ENCODE peak calls at places on chromosomes 7 and 10, in four cellular contexts. One of them, this sample, is unnamed.
A peak's percentile ranks its signal among the peaks of the same experiment; 100 is the strongest.

GRCh38 chr10:14879055-14879800 is 562 bp downstream of the SUV39H2 start:
- DNase-seq in amygdala: peak; percentile 31
- DNase-seq in fibroblast of gingiva: peak; percentile 2
- DNase-seq in stimulated activated CD4-positive, alpha-beta T cell treated with anti-CD3 and anti-CD28 coated beads, Interleukin-1b, Interleukin-23, amount 100 ng/mL, for 1 hour: no peak
- DNase-seq in this sample: no peak

GRCh38 chr7:120583835-120584586 is 273.9 kb downstream of the TSPAN12 start:
- DNase-seq in amygdala: no peak
- DNase-seq in fibroblast of gingiva: peak; percentile 59
- DNase-seq in stimulated activated CD4-positive, alpha-beta T cell treated with anti-CD3 and anti-CD28 coated beads, Interleukin-1b, Interleukin-23, amount 100 ng/mL, for 1 hour: no peak
- DNase-seq in this sample: no peak

GRCh38 chr10:66836057-66836456 is 89.8 kb upstream of the LRRTM3 start:
- DNase-seq in amygdala: no peak
- DNase-seq in fibroblast of gingiva: no peak
- DNase-seq in stimulated activated CD4-positive, alpha-beta T cell treated with anti-CD3 and anti-CD28 coated beads, Interleukin-1b, Interleukin-23, amount 100 ng/mL, for 1 hour: no peak
- DNase-seq in this sample: no peak

GRCh38 chr7:80722596-80723141 is 84.2 kb downstream of the CD36 start:
- DNase-seq in amygdala: no peak
- DNase-seq in fibroblast of gingiva: peak; percentile 99
- DNase-seq in stimulated activated CD4-positive, alpha-beta T cell treated with anti-CD3 and anti-CD28 coated beads, Interleukin-1b, Interleukin-23, amount 100 ng/mL, for 1 hour: no peak
- DNase-seq in this sample: no peak

GRCh38 chr7:132393789-132394261 is 182.4 kb downstream of the PLXNA4 start:
- DNase-seq in amygdala: no peak
- DNase-seq in fibroblast of gingiva: peak; percentile 38
- DNase-seq in stimulated activated CD4-positive, alpha-beta T cell treated with anti-CD3 and anti-CD28 coated beads, Interleukin-1b, Interleukin-23, amount 100 ng/mL, for 1 hour: no peak
- DNase-seq in this sample: no peak

GRCh38 chr7:25949672-25950487 is 202.1 kb upstream of the NFE2L3 start:
- DNase-seq in amygdala: no peak
- DNase-seq in fibroblast of gingiva: no peak
- DNase-seq in stimulated activated CD4-positive, alpha-beta T cell treated with anti-CD3 and anti-CD28 coated beads, Interleukin-1b, Interleukin-23, amount 100 ng/mL, for 1 hour: no peak
- DNase-seq in this sample: no peak

GRCh38 chr10:33559105-33559504 is 224.6 kb upstream of the NRP1 start:
- DNase-seq in amygdala: no peak
- DNase-seq in fibroblast of gingiva: peak; percentile 84
- DNase-seq in stimulated activated CD4-positive, alpha-beta T cell treated with anti-CD3 and anti-CD28 coated beads, Interleukin-1b, Interleukin-23, amount 100 ng/mL, for 1 hour: no peak
- DNase-seq in this sample: no peak

GRCh38 chr10:32266979-32267378 is 80.0 kb downstream of the EPC1 start:
- DNase-seq in amygdala: no peak
- DNase-seq in fibroblast of gingiva: no peak
- DNase-seq in stimulated activated CD4-positive, alpha-beta T cell treated with anti-CD3 and anti-CD28 coated beads, Interleukin-1b, Interleukin-23, amount 100 ng/mL, for 1 hour: no peak
- DNase-seq in this sample: no peak

GRCh38 chr7:143299840-143300239 is 11.7 kb downstream of the CASP2 start:
- DNase-seq in amygdala: no peak
- DNase-seq in fibroblast of gingiva: no peak
- DNase-seq in stimulated activated CD4-positive, alpha-beta T cell treated with anti-CD3 and anti-CD28 coated beads, Interleukin-1b, Interleukin-23, amount 100 ng/mL, for 1 hour: peak; percentile 37
- DNase-seq in this sample: no peak

GRCh38 chr7:156038345-156038744 is 226.1 kb upstream of the SHH start:
- DNase-seq in amygdala: no peak
- DNase-seq in fibroblast of gingiva: no peak
- DNase-seq in stimulated activated CD4-positive, alpha-beta T cell treated with anti-CD3 and anti-CD28 coated beads, Interleukin-1b, Interleukin-23, amount 100 ng/mL, for 1 hour: no peak
- DNase-seq in this sample: no peak

GRCh38 chr7:151844080-151844827 is 32.7 kb downstream of the PRKAG2 start:
- DNase-seq in amygdala: no peak
- DNase-seq in fibroblast of gingiva: peak; percentile 76
- DNase-seq in stimulated activated CD4-positive, alpha-beta T cell treated with anti-CD3 and anti-CD28 coated beads, Interleukin-1b, Interleukin-23, amount 100 ng/mL, for 1 hour: no peak
- DNase-seq in this sample: no peak

GRCh38 chr10:116690356-116691078 is 51.8 kb downstream of the HSPA12A start:
- DNase-seq in amygdala: no peak
- DNase-seq in fibroblast of gingiva: no peak
- DNase-seq in stimulated activated CD4-positive, alpha-beta T cell treated with anti-CD3 and anti-CD28 coated beads, Interleukin-1b, Interleukin-23, amount 100 ng/mL, for 1 hour: no peak
- DNase-seq in this sample: no peak

GRCh38 chr7:35494407-35494806 is 200.5 kb downstream of the HERPUD2 start:
- DNase-seq in amygdala: no peak
- DNase-seq in fibroblast of gingiva: no peak
- DNase-seq in stimulated activated CD4-positive, alpha-beta T cell treated with anti-CD3 and anti-CD28 coated beads, Interleukin-1b, Interleukin-23, amount 100 ng/mL, for 1 hour: no peak
- DNase-seq in this sample: no peak

GRCh38 chr10:92574545-92575377 is 868 bp upstream of the IDE start:
- DNase-seq in amygdala: no peak
- DNase-seq in fibroblast of gingiva: no peak
- DNase-seq in stimulated activated CD4-positive, alpha-beta T cell treated with anti-CD3 and anti-CD28 coated beads, Interleukin-1b, Interleukin-23, amount 100 ng/mL, for 1 hour: no peak
- DNase-seq in this sample: no peak